ENCODE peak calls at places on chromosome 4, in six cellular contexts. One of them, this sample, is unnamed.

GRCh38 chr4:173168396-173169177 is at the start of gene GALNT7:
- DNase-seq in left ventricle myocardium inferior: peak; percentile 56
- DNase-seq in lung: peak; percentile 79
- DNase-seq in endodermal cell: peak; percentile 94
- DNase-seq in neural progenitor cell: peak; percentile 93
- DNase-seq in left lung: peak; percentile 93
- DNase-seq in this sample: peak; percentile 87

GRCh38 chr4:159069922-159070321 is 33.0 kb upstream of the RAPGEF2 start:
- DNase-seq in neural progenitor cell: no peak
- DNase-seq in endodermal cell: no peak
- DNase-seq in left ventricle myocardium inferior: no peak
- DNase-seq in left lung: no peak
- DNase-seq in lung: no peak
- DNase-seq in this sample: no peak

GRCh38 chr4:38003628-38004027 is 43.4 kb downstream of the PTTG2 start:
- DNase-seq in neural progenitor cell: no peak
- DNase-seq in left ventricle myocardium inferior: no peak
- DNase-seq in lung: no peak
- DNase-seq in left lung: no peak
- DNase-seq in endodermal cell: no peak
- DNase-seq in this sample: no peak

GRCh38 chr4:71941001-71941400 is 90.8 kb upstream of the NPFFR2 start:
- DNase-seq in left ventricle myocardium inferior: no peak
- DNase-seq in neural progenitor cell: peak; percentile 69
- DNase-seq in left lung: no peak
- DNase-seq in lung: no peak
- DNase-seq in endodermal cell: peak; percentile 65
- DNase-seq in this sample: no peak

GRCh38 chr4:8906668-8906970 is 35.0 kb upstream of the HMX1 start:
- DNase-seq in left ventricle myocardium inferior: no peak
- DNase-seq in endodermal cell: peak; percentile 32
- DNase-seq in left lung: peak; percentile 51
- DNase-seq in neural progenitor cell: no peak
- DNase-seq in lung: no peak
- DNase-seq in this sample: peak; percentile 25

GRCh38 chr4:138875886-138876608 is 139.5 kb upstream of the NOCT start:
- DNase-seq in neural progenitor cell: no peak
- DNase-seq in left ventricle myocardium inferior: no peak
- DNase-seq in lung: no peak
- DNase-seq in endodermal cell: no peak
- DNase-seq in left lung: no peak
- DNase-seq in this sample: no peak

GRCh38 chr4:105679186-105679585 is 29.3 kb downstream of the INTS12 start:
- DNase-seq in lung: no peak
- DNase-seq in endodermal cell: no peak
- DNase-seq in neural progenitor cell: no peak
- DNase-seq in left ventricle myocardium inferior: no peak
- DNase-seq in left lung: no peak
- DNase-seq in this sample: no peak

GRCh38 chr4:27861802-27862201 is 1001.2 kb downstream of the STIM2 start:
- DNase-seq in left ventricle myocardium inferior: no peak
- DNase-seq in left lung: no peak
- DNase-seq in lung: no peak
- DNase-seq in endodermal cell: no peak
- DNase-seq in neural progenitor cell: no peak
- DNase-seq in this sample: no peak

GRCh38 chr4:144421839-144422565 is 224.0 kb upstream of the HHIP start:
- DNase-seq in lung: no peak
- DNase-seq in left lung: no peak
- DNase-seq in left ventricle myocardium inferior: no peak
- DNase-seq in neural progenitor cell: peak; percentile 39
- DNase-seq in endodermal cell: no peak
- DNase-seq in this sample: no peak

GRCh38 chr4:76611611-76612010 is 176.6 kb downstream of the SHROOM3 start:
- DNase-seq in endodermal cell: no peak
- DNase-seq in lung: no peak
- DNase-seq in left lung: no peak
- DNase-seq in neural progenitor cell: no peak
- DNase-seq in left ventricle myocardium inferior: no peak
- DNase-seq in this sample: no peak

GRCh38 chr4:73822389-73822788 is 14.1 kb upstream of the CXCL6 start:
- DNase-seq in neural progenitor cell: no peak
- DNase-seq in lung: no peak
- DNase-seq in endodermal cell: no peak
- DNase-seq in left ventricle myocardium inferior: no peak
- DNase-seq in left lung: no peak
- DNase-seq in this sample: no peak

GRCh38 chr4:142373610-142374009 is 472.5 kb downstream of the INPP4B start:
- DNase-seq in left lung: no peak
- DNase-seq in left ventricle myocardium inferior: no peak
- DNase-seq in neural progenitor cell: no peak
- DNase-seq in endodermal cell: no peak
- DNase-seq in lung: no peak
- DNase-seq in this sample: no peak

GRCh38 chr4:155597933-155598451 is 68.7 kb upstream of the GUCY1A1 start:
- DNase-seq in neural progenitor cell: no peak
- DNase-seq in left lung: no peak
- DNase-seq in left ventricle myocardium inferior: no peak
- DNase-seq in endodermal cell: no peak
- DNase-seq in lung: no peak
- DNase-seq in this sample: no peak

DNA sequence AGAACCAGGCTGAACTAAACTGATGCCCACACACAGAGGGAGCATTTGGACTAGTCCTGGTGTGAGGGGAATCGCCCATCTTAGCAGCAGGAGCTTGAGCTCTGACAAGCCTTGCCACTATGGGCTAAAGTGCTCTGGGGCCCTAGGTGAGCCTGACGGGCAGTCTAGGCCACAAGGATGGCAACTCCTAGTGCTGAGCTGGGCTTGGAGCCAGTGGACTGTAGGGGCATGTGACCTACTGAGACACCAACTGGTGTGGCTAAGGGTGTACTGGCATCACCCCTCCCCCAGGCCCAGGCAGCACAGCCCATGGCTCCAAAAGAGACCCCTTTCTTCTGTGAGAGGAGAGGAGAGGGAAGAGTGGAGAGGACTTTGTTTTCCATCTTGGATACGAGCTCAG is 14.5 kb downstream of the CENPU start:
- DNase-seq in left lung: no peak
- DNase-seq in lung: no peak
- DNase-seq in neural progenitor cell: no peak
- DNase-seq in left ventricle myocardium inferior: no peak
- DNase-seq in endodermal cell: no peak
- DNase-seq in this sample: no peak
- H3K36me3 ChIP-seq in left lung: no peaks in the 10 kb centered on the region
- H3K36me3 ChIP-seq in lung: no peaks in the 10 kb centered on the region
- H3K36me3 ChIP-seq in neural progenitor cell: peaks cover 49% of the 10 kb centered on the region
- H3K36me3 ChIP-seq in left ventricle myocardium inferior: no peaks in the 10 kb centered on the region
- H3K36me3 ChIP-seq in endodermal cell: peaks cover 74% of the 10 kb centered on the region
- H3K36me3 ChIP-seq in this sample: no peaks in the 10 kb centered on the region

DNA sequence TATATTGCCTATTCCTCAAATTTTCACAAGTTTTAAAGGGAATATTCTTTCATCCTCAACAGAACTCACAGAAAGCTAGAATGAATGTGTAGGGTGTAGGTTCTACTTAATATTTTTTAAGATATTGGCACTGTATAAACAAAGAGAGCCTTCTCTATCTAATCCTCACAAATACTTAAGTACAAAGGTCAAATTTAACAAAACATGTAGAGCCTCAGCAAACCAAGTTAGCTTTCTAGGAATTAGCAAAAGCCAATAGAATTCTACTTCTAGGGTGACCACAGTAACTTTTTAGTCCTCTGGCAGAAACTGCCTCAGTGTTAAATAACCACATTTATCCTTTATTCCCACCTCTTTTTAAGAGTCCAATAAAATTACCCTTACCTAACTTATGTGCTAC is 19.3 kb downstream of the DHX15 start:
- DNase-seq in neural progenitor cell: no peak
- DNase-seq in lung: no peak
- DNase-seq in left lung: no peak
- DNase-seq in left ventricle myocardium inferior: no peak
- DNase-seq in endodermal cell: no peak
- DNase-seq in this sample: no peak
- H3K36me3 ChIP-seq in neural progenitor cell: peaks cover 16% of the 10 kb centered on the region
- H3K36me3 ChIP-seq in lung: peaks cover 5% of the 10 kb centered on the region
- H3K36me3 ChIP-seq in left lung: no peaks in the 10 kb centered on the region
- H3K36me3 ChIP-seq in left ventricle myocardium inferior: peaks cover 36% of the 10 kb centered on the region
- H3K36me3 ChIP-seq in endodermal cell: peaks cover 78% of the 10 kb centered on the region
- H3K36me3 ChIP-seq in this sample: peaks cover 8% of the 10 kb centered on the region

GRCh38 chr4:878796-879729 is 53.1 kb downstream of the GAK start:
- DNase-seq in left ventricle myocardium inferior: no peak
- DNase-seq in lung: no peak
- DNase-seq in neural progenitor cell: no peak
- DNase-seq in left lung: no peak
- DNase-seq in endodermal cell: no peak
- DNase-seq in this sample: no peak

GRCh38 chr4:882646-883045 is 49.5 kb downstream of the GAK start:
- DNase-seq in neural progenitor cell: no peak
- DNase-seq in left lung: no peak
- DNase-seq in endodermal cell: no peak
- DNase-seq in left ventricle myocardium inferior: no peak
- DNase-seq in lung: no peak
- DNase-seq in this sample: no peak

GRCh38 chr4:881709-882108 is 50.4 kb downstream of the GAK start:
- DNase-seq in neural progenitor cell: no peak
- DNase-seq in lung: no peak
- DNase-seq in left lung: no peak
- DNase-seq in endodermal cell: no peak
- DNase-seq in left ventricle myocardium inferior: no peak
- DNase-seq in this sample: no peak

GRCh38 chr4:879730-880079 is 52.4 kb downstream of the GAK start:
- DNase-seq in lung: no peak
- DNase-seq in neural progenitor cell: no peak
- DNase-seq in endodermal cell: no peak
- DNase-seq in left lung: no peak
- DNase-seq in left ventricle myocardium inferior: no peak
- DNase-seq in this sample: no peak

GRCh38 chr4:880684-881405 is 51.3 kb downstream of the GAK start:
- DNase-seq in neural progenitor cell: no peak
- DNase-seq in left ventricle myocardium inferior: no peak
- DNase-seq in left lung: no peak
- DNase-seq in lung: no peak
- DNase-seq in endodermal cell: no peak
- DNase-seq in this sample: no peak
- H3K36me3 ChIP-seq in neural progenitor cell: no peaks in the 10 kb centered on the region
- H3K36me3 ChIP-seq in left ventricle myocardium inferior: peaks cover 90% of the 10 kb centered on the region
- H3K36me3 ChIP-seq in left lung: no peaks in the 10 kb centered on the region
- H3K36me3 ChIP-seq in lung: peaks cover 85% of the 10 kb centered on the region
- H3K36me3 ChIP-seq in endodermal cell: peaks cover 37% of the 10 kb centered on the region
- H3K36me3 ChIP-seq in this sample: peaks cover 53% of the 10 kb centered on the region

GRCh38 chr4:2947926-2948325 is 15.3 kb downstream of the NOP14 start:
- DNase-seq in left lung: no peak
- DNase-seq in lung: no peak
- DNase-seq in left ventricle myocardium inferior: peak; percentile 64
- DNase-seq in endodermal cell: no peak
- DNase-seq in neural progenitor cell: no peak
- DNase-seq in this sample: peak; percentile 61

GRCh38 chr4:2949782-2950125 is 13.5 kb downstream of the NOP14 start:
- DNase-seq in neural progenitor cell: no peak
- DNase-seq in lung: no peak
- DNase-seq in left lung: peak; percentile 23
- DNase-seq in endodermal cell: no peak
- DNase-seq in left ventricle myocardium inferior: no peak
- DNase-seq in this sample: peak; percentile 46

GRCh38 chr4:2950221-2950989 is 12.8 kb downstream of the NOP14 start:
- DNase-seq in left lung: peak; percentile 48
- DNase-seq in endodermal cell: no peak
- DNase-seq in left ventricle myocardium inferior: no peak
- DNase-seq in lung: no peak
- DNase-seq in neural progenitor cell: no peak
- DNase-seq in this sample: peak; percentile 53

GRCh38 chr4:2946812-2947600 is 16.2 kb downstream of the NOP14 start:
- DNase-seq in left lung: peak; percentile 53
- DNase-seq in left ventricle myocardium inferior: no peak
- DNase-seq in lung: no peak
- DNase-seq in neural progenitor cell: no peak
- DNase-seq in endodermal cell: peak; percentile 23
- DNase-seq in this sample: peak; percentile 64

DNA sequence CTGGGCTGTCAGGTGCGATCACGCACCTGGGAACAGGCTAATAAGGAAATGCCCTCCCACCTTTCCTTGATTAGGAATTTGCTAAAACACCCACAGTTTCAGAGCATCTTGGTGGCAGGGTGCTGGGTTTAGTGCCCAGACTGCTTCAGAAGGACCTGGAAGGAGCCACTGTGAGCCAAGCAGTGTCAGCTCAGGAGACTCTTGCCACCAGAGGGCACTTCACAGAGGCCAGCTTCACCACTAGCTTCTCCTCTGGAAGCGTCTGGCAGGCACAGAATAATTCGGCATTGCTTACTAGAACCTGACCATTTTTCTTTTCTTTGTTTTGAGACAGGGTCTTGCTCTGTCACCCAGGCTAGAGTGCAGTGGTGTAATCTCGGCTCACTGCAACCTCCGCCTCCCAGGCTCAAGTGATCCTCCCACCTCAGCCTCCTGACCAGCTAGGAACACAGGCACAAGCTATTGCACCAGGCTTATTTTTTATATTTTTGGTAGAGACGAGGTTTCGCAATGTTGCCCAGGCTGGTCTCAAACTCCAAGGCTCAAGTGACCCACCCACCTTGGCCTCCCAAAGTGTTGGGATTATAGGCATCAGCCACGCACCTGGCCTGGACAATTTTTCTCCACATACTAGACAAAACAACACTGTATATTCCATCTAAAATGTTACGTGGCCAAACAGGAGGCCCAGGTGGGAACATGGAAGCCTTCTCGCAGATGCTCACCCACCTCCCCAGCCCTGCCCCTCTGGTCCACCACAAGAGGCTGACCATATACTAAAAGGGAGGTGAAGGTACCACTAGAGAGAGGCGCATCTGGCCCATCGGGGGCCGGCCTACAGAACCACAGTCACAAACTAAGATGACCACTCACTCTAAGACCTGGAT is 14.1 kb downstream of the NOP14 start:
- DNase-seq in lung: no peak
- DNase-seq in neural progenitor cell: no peak
- DNase-seq in left lung: peak; percentile 45
- DNase-seq in left ventricle myocardium inferior: no peak
- DNase-seq in endodermal cell: peak; percentile 77
- DNase-seq in this sample: peak; percentile 55
- H3K36me3 ChIP-seq in lung: peaks cover 67% of the 10 kb centered on the region
- H3K36me3 ChIP-seq in neural progenitor cell: no peaks in the 10 kb centered on the region
- H3K36me3 ChIP-seq in left lung: no peaks in the 10 kb centered on the region
- H3K36me3 ChIP-seq in left ventricle myocardium inferior: peaks cover 97% of the 10 kb centered on the region
- H3K36me3 ChIP-seq in endodermal cell: peaks cover 93% of the 10 kb centered on the region
- H3K36me3 ChIP-seq in this sample: peaks cover 54% of the 10 kb centered on the region

DNA sequence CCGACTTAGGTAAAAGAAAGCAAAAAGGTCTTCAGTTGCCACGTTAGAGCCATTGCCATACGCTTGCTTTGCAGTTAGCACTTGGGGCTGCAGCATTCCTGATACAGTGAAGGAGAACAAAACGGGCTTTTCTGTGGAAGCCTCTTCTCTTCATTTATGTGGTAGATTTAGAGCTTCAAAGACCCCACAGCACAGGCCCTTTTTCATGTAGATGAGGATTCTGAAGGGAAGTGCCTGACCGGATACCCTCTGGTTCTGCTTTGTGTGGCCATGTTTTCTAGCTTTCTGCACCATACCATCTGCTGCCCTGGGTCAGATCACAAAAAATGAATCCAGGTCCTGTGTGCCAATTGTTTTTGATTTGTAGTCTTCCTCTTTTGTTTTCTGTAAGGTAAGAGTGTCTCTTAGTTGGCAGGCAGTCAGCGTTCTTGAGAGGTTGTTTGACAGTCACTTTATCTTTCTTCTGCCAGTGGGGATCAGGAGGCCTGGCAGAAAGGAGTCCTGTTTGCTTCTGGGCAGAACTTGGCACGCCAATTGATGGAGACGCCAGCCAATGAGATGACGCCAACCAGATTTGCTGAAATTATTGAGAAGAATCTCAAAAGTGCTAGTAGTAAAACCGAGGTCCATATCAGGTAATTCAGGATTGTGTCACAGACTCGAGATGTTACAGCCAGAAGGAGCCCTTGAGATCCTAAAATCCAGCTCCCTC is 7.7 kb downstream of the LAP3 start:
- DNase-seq in lung: no peak
- DNase-seq in neural progenitor cell: no peak
- DNase-seq in left ventricle myocardium inferior: no peak
- DNase-seq in left lung: no peak
- DNase-seq in endodermal cell: no peak
- DNase-seq in this sample: no peak
- H3K36me3 ChIP-seq in lung: peaks cover 40% of the 10 kb centered on the region
- H3K36me3 ChIP-seq in neural progenitor cell: peaks cover 9% of the 10 kb centered on the region
- H3K36me3 ChIP-seq in left ventricle myocardium inferior: peaks cover 92% of the 10 kb centered on the region
- H3K36me3 ChIP-seq in left lung: no peaks in the 10 kb centered on the region
- H3K36me3 ChIP-seq in endodermal cell: peaks cover 89% of the 10 kb centered on the region
- H3K36me3 ChIP-seq in this sample: peaks cover 80% of the 10 kb centered on the region